ENCODE peak calls at places on chromosomes 12 and 14, in five cellular contexts. I is NB4, P is aorta, J is astrocyte of the spinal cord, X is foreskin fibroblast. Z is an unnamed sample.

GRCh38 chr14:66482873-66483272 is 3.3 kb upstream of the CCDC196 start:
- DNase-seq in I (no peak), J (no peak), X (no peak), P (no peak), Z (no peak)

GRCh38 chr12:9064815-9065606 is 50.7 kb downstream of the A2M start:
- DNase-seq in X (peak), J (peak), P (peak), I (no peak), Z (no peak)

GRCh38 chr12:91928501-91928900 is 217.1 kb downstream of the BTG1 start:
- DNase-seq in P (no peak), X (no peak), I (no peak), J (no peak), Z (no peak)

GRCh38 chr12:130266751-130267150 is 70.9 kb upstream of the PIWIL1 start:
- DNase-seq in P (no peak), J (no peak), I (peak), X (no peak), Z (no peak)

GRCh38 chr14:61841145-61841544 is 78.9 kb downstream of the SNAPC1 start:
- DNase-seq in P (no peak), J (peak), I (no peak), X (no peak), Z (no peak)

GRCh38 chr14:104968153-104968527 is 10.0 kb downstream of the AHNAK2 start:
- DNase-seq in I (no peak), P (peak), X (no peak), J (peak), Z (no peak)

GRCh38 chr14:68343534-68344093 is 449.3 kb downstream of the ZFP36L1 start:
- DNase-seq in I (no peak), P (no peak), X (no peak), J (no peak), Z (no peak)

GRCh38 chr14:68589447-68590232 is 203.2 kb downstream of the ZFP36L1 start:
- DNase-seq in P (no peak), J (peak), X (peak), I (no peak), Z (no peak)

GRCh38 chr14:34329281-34329680 is 132.8 kb downstream of the SPTSSA start:
- DNase-seq in X (no peak), J (no peak), P (no peak), I (no peak), Z (no peak)

GRCh38 chr12:9735601-9736000 is 2.7 kb upstream of the CLECL1 start:
- DNase-seq in P (no peak), X (no peak), J (no peak), I (no peak), Z (no peak)

GRCh38 chr14:74882103-74882920 is 596 bp downstream of the DLST start:
- DNase-seq in I (peak), J (peak), P (peak), X (no peak), Z (no peak)

GRCh38 chr12:108701779-108702435 is 29.4 kb downstream of the CORO1C start:
- DNase-seq in P (no peak), I (no peak), J (peak), X (no peak), Z (no peak)

GRCh38 chr12:78146365-78146772 is 315.7 kb downstream of the NAV3 start:
- DNase-seq in I (peak), J (peak), P (no peak), X (peak), Z (no peak)

GRCh38 chr14:56782701-56783100 is 27.6 kb downstream of the OTX2 start:
- DNase-seq in P (no peak), I (no peak), X (no peak), J (no peak), Z (no peak)

GRCh38 chr12:26062566-26062965 is 62.3 kb downstream of the BHLHE41 start:
- DNase-seq in X (peak), P (no peak), I (no peak), J (peak), Z (no peak)

GRCh38 chr14:34496679-34497513 is 34.9 kb upstream of the SPTSSA start:
- DNase-seq in X (peak), P (peak), I (peak), J (peak), Z (no peak)

GRCh38 chr12:11765817-11766794 is 116.6 kb downstream of the ETV6 start:
- DNase-seq in X (peak), J (peak), P (no peak), I (peak), Z (no peak)

GRCh38 chr12:131120831-131121271 is 167.1 kb downstream of the ADGRD1 start:
- DNase-seq in J (no peak), P (peak), X (no peak), I (no peak), Z (no peak)

GRCh38 chr12:78870539-78870938 is 6.0 kb downstream of the SYT1 start:
- DNase-seq in I (no peak), X (no peak), P (no peak), J (no peak), Z (no peak)

GRCh38 chr14:23056257-23056955 is 914 bp downstream of the CDH24 start:
- DNase-seq in P (peak), X (peak), J (peak), I (peak), Z (peak)

GRCh38 chr12:57127710-57128518 is at the start of gene LRP1:
- DNase-seq in P (peak), I (no peak), J (peak), X (peak), Z (peak)

GRCh38 chr12:95282266-95282665 is 64.7 kb downstream of the VEZT start:
- DNase-seq in X (no peak), P (no peak), J (no peak), I (no peak), Z (no peak)

GRCh38 chr12:7907009-7907408 is 29.0 kb downstream of the SLC2A3 start:
- DNase-seq in I (peak), J (peak), X (peak), P (no peak), Z (no peak)

GRCh38 chr14:88300817-88301216 is 22.3 kb downstream of the KCNK10 start:
- DNase-seq in I (no peak), J (no peak), X (no peak), P (no peak), Z (no peak)

GRCh38 chr12:19648173-19648572 is 208.9 kb downstream of the AEBP2 start:
- DNase-seq in P (no peak), X (peak), J (no peak), I (peak), Z (no peak)

GRCh38 chr12:129753596-129753995 is 150.2 kb downstream of the TMEM132D start:
- DNase-seq in J (peak), X (no peak), P (no peak), I (no peak), Z (no peak)

GRCh38 chr14:99224948-99225347 is 47.0 kb downstream of the BCL11B start:
- DNase-seq in P (no peak), I (no peak), X (no peak), J (no peak), Z (no peak)
- H3K4me3 ChIP-seq in P (no peak), I (no peak), X (no peak), J (no peak), Z (peak)

DNA sequence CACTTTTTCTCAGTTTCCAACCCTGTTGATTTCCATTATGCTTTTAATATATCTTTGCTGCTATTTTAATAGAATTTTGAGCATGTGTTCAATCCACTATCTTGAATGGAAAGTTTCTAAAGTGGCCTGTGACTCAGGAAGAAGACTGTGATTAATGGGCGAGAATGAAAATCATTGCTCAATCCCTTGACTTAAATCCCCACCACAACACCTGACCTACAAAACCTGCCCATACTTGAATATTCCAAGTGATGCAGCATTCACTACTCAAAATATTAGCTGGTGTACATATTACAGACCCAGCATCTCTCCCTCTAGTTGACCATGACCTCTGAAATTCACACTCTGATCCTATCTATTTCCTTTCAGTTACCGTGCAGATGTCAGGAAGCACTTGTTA is 1.3 kb upstream of the OAS3 start:
- DNase-seq in I (no peak), P (no peak), X (no peak), J (no peak), Z (no peak)
- H3K4me3 ChIP-seq in I (no peak), P (no peak), X (no peak), J (no peak), Z (no peak)

GRCh38 chr12:48156648-48157015 is 683 bp downstream of the ASB8 start:
- DNase-seq in P (no peak), I (peak), J (no peak), X (no peak), Z (no peak)

GRCh38 chr12:48160807-48161206 is 3.5 kb upstream of the ASB8 start:
- DNase-seq in I (peak), P (no peak), J (no peak), X (no peak), Z (no peak)

GRCh38 chr12:48157016-48157888 is at the start of gene ASB8:
- DNase-seq in P (peak), J (peak), I (peak), X (peak), Z (peak)

GRCh38 chr12:48159976-48160525 is 2.7 kb upstream of the ASB8 start:
- DNase-seq in I (no peak), P (no peak), J (no peak), X (no peak), Z (no peak)

GRCh38 chr12:48157889-48158370 is 615 bp upstream of the ASB8 start:
- DNase-seq in P (no peak), I (peak), X (no peak), J (no peak), Z (no peak)
- H3K4me3 ChIP-seq in P (no peak), I (peak), X (peak), J (peak), Z (peak)

GRCh38 chr12:52053570-52054209 is 2.4 kb downstream of the NR4A1 start:
- DNase-seq in X (no peak), J (no peak), P (no peak), I (no peak), Z (no peak)

GRCh38 chr12:52054838-52055741 is 3.8 kb downstream of the NR4A1 start:
- DNase-seq in P (peak), I (no peak), X (no peak), J (no peak), Z (no peak)

GRCh38 chr12:52052471-52053186 is 1.4 kb downstream of the NR4A1 start:
- DNase-seq in P (no peak), J (no peak), X (no peak), I (no peak), Z (peak)

GRCh38 chr12:52055781-52056711 is 4.8 kb downstream of the NR4A1 start:
- DNase-seq in X (no peak), J (no peak), I (no peak), P (peak), Z (no peak)

DNA sequence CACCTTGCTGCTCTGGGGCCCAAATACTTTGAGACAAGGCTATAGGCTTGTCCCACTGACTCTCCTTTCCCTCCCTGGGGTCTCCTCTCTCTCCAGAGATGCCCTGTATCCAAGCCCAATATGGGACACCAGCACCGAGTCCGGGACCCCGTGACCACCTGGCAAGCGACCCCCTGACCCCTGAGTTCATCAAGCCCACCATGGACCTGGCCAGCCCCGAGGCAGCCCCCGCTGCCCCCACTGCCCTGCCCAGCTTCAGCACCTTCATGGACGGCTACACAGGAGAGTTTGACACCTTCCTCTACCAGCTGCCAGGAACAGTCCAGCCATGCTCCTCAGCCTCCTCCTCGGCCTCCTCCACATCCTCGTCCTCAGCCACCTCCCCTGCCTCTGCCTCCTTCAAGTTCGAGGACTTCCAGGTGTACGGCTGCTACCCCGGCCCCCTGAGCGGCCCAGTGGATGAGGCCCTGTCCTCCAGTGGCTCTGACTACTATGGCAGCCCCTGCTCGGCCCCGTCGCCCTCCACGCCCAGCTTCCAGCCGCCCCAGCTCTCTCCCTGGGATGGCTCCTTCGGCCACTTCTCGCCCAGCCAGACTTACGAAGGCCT is 3.1 kb downstream of the NR4A1 start:
- DNase-seq in X (no peak), J (no peak), I (no peak), P (peak), Z (no peak)
- H3K4me3 ChIP-seq in X (no peak), J (no peak), I (no peak), P (no peak), Z (no peak)

GRCh38 chr12:3195859-3196483 is 118.8 kb downstream of the TSPAN9 start:
- DNase-seq in J (no peak), X (no peak), P (no peak), I (no peak), Z (no peak)
- H3K4me3 ChIP-seq in J (no peak), X (no peak), P (no peak), I (no peak), Z (no peak)

GRCh38 chr12:114679942-114680341 is 4.0 kb downstream of the TBX3 start:
- DNase-seq in X (no peak), J (no peak), P (no peak), I (no peak), Z (no peak)
- H3K4me3 ChIP-seq in X (peak), J (peak), P (no peak), I (no peak), Z (no peak)

GRCh38 chr14:77039285-77040058 is 11.0 kb upstream of the IRF2BPL start:
- DNase-seq in X (no peak), J (peak), I (peak), P (no peak), Z (no peak)

GRCh38 chr14:77040995-77041744 is 12.7 kb upstream of the IRF2BPL start:
- DNase-seq in P (peak), I (peak), X (no peak), J (no peak), Z (no peak)

GRCh38 chr14:77040059-77040308 is 11.5 kb upstream of the IRF2BPL start:
- DNase-seq in J (no peak), X (no peak), I (no peak), P (no peak), Z (no peak)

GRCh38 chr14:77041837-77042557 is 13.5 kb upstream of the IRF2BPL start:
- DNase-seq in P (peak), X (peak), I (peak), J (peak), Z (no peak)

DNA sequence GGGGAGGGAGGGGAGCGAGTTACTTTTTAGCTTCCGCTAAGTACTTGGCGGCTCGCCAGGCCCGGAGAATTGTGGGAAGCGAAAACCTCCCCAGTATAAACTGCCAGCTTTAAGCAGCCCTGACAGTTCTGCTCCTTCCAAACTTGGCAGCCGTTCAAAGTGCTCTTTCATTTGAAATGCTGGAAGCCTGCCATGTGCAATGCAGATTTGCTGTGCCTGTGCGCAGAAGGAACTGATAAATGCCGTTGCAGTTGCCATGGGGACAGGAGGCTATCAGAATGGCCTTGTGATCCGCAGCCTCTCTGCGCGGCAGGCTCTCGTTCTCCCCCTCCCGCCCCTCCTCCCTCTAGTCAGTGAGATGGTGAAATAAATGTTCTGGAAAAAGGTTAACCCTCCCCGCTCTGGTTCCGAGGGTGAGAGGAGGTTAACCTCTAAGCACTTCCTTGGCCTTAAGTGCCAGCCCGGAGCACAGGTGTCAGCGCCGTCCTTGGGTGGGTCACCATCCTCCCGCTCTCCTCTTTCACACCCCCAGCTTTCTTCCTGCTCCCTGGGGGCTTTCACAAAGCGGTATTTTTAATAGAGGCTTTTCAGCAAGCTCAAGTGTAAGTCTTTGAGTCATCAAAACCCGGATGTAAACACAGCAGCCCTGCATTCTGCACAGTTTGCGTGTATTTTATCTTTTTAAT is 11.9 kb upstream of the IRF2BPL start:
- DNase-seq in X (peak), I (peak), J (peak), P (peak), Z (peak)
- H3K4me3 ChIP-seq in X (peak), I (peak), J (no peak), P (no peak), Z (peak)

GRCh38 chr14:100296106-100296651 is 10.1 kb downstream of the SLC25A29 start:
- DNase-seq in J (no peak), X (no peak), P (peak), I (peak), Z (no peak)

GRCh38 chr14:100298551-100299237 is 7.5 kb downstream of the SLC25A29 start:
- DNase-seq in I (no peak), X (no peak), J (no peak), P (peak), Z (no peak)

GRCh38 chr14:100299238-100299560 is 7.0 kb downstream of the SLC25A29 start:
- DNase-seq in J (no peak), P (no peak), I (no peak), X (no peak), Z (no peak)

GRCh38 chr14:100295376-100296105 is 10.7 kb downstream of the SLC25A29 start:
- DNase-seq in J (no peak), P (peak), I (no peak), X (no peak), Z (no peak)

DNA sequence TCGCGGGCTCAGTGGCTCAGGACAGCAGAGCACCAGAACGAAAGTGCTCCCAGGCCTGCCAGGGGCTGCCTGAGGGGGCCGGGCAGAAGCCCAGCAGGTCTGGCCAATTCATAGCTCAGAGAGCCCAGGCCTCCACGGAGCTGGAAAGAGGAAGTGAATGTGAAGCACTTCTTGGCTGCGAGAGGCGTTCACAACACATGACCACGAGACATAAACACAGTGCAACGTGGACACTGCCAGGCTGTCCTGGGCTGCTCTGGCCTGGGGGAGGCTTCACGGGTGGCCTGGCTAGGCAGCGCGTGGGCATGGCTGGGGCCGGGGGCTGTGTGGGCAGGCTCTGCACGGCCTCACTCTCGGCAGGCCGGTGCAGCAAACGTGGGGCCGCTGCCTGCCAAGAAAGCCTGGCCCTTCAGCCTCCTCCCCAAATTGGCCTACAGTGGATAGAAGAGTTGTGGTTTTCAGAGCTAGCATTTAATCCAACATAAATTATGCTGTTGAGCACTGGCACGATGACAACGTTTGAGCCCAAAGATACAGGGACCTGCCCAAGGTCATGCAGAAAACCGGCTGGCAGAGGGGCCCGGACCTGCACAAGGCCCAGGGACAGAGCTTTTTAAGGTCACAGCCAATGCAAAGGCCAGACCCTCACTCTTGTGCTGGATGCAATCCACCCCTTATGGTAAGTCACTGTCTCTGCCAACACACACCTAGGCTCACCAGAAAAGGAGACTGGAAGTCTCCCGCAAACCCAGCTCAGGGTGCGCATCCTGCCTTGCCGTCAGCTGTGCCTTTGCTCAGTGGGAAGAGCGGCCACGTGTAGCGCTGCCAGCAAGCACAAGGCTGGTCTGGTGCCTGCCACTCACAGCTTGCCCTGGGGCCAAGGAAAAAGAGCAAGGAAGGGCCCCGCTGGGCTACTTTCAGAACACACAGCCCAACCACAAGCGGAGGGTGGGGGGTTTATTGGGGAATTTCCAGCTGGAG is 8.6 kb downstream of the SLC25A29 start:
- DNase-seq in P (peak), I (peak), J (peak), X (peak), Z (no peak)
- H3K4me3 ChIP-seq in P (no peak), I (no peak), J (no peak), X (no peak), Z (no peak)